ENCODE peak calls at places on chromosomes 13 and 19, in six cellular contexts. J is HFF-Myc, S is ovary, B is left ventricle myocardium inferior, O is fibroblast of mammary gland, Q is osteocyte. T is an unnamed sample.

GRCh38 chr19:13859361-13859880 is 17.5 kb upstream of the NANOS3 start:
- DNase-seq in J (no peak), S (no peak), B (no peak), O (peak), Q (no peak), T (no peak)

GRCh38 chr13:78700121-78700910 is 41.4 kb upstream of the OBI1 start:
- DNase-seq in J (no peak), S (no peak), B (no peak), O (no peak), Q (no peak), T (no peak)

GRCh38 chr13:79593611-79594275 is 112.8 kb downstream of the NDFIP2 start:
- DNase-seq in J (peak), S (no peak), B (no peak), O (peak), Q (no peak), T (no peak)

GRCh38 chr19:6273701-6274601 is 5.8 kb downstream of the MLLT1 start:
- DNase-seq in J (no peak), S (peak), B (peak), O (peak), Q (no peak), T (no peak)

GRCh38 chr19:23461120-23461519 is 65.8 kb upstream of the ZNF91 start:
- DNase-seq in J (no peak), S (no peak), B (no peak), O (no peak), Q (no peak), T (no peak)

GRCh38 chr13:34276764-34277163 is 458.8 kb downstream of the RFC3 start:
- DNase-seq in J (no peak), S (no peak), B (no peak), O (no peak), Q (no peak), T (no peak)

GRCh38 chr19:13269348-13269747 is 119.1 kb downstream of the IER2 start:
- DNase-seq in J (no peak), S (no peak), B (no peak), O (no peak), Q (no peak), T (no peak)

GRCh38 chr13:44710576-44710975 is 134.4 kb upstream of the TSC22D1 start:
- DNase-seq in J (peak), S (no peak), B (no peak), O (peak), Q (no peak), T (peak)

GRCh38 chr19:30011051-30011578 is 69.1 kb downstream of the URI1 start:
- DNase-seq in J (no peak), S (no peak), B (no peak), O (no peak), Q (no peak), T (no peak)

GRCh38 chr13:89380101-89380500 is 1708.9 kb downstream of the SLITRK5 start:
- DNase-seq in J (no peak), S (no peak), B (no peak), O (no peak), Q (no peak), T (no peak)

GRCh38 chr13:34064456-34065205 is 246.7 kb downstream of the RFC3 start:
- DNase-seq in J (no peak), S (no peak), B (no peak), O (no peak), Q (no peak), T (no peak)

GRCh38 chr13:24220086-24220703 is 59.7 kb downstream of the SPATA13 start:
- DNase-seq in J (peak), S (no peak), B (no peak), O (peak), Q (no peak), T (peak)

GRCh38 chr19:45527731-45528130 is 20.5 kb downstream of the VASP start:
- DNase-seq in J (no peak), S (peak), B (no peak), O (no peak), Q (no peak), T (no peak)

GRCh38 chr19:33698576-33699435 is 77.1 kb downstream of the CHST8 start:
- DNase-seq in J (no peak), S (no peak), B (no peak), O (no peak), Q (no peak), T (no peak)

GRCh38 chr19:16096281-16096855 is 15.3 kb upstream of the RAB8A start:
- DNase-seq in J (no peak), S (no peak), B (no peak), O (no peak), Q (no peak), T (no peak)

GRCh38 chr19:45768644-45769053 is 403 bp downstream of the SIX5 start:
- DNase-seq in J (no peak), S (peak), B (peak), O (peak), Q (no peak), T (peak)

GRCh38 chr19:13955662-13956364 is 3.5 kb downstream of the DCAF15 start:
- DNase-seq in J (no peak), S (peak), B (no peak), O (no peak), Q (no peak), T (no peak)

GRCh38 chr13:34265016-34265692 is 447.2 kb downstream of the RFC3 start:
- DNase-seq in J (no peak), S (no peak), B (no peak), O (no peak), Q (no peak), T (no peak)

GRCh38 chr13:73138276-73138950 is 79.6 kb downstream of the KLF5 start:
- DNase-seq in J (no peak), S (no peak), B (no peak), O (peak), Q (no peak), T (no peak)

GRCh38 chr13:33089311-33089710 is 73.1 kb downstream of the KL start:
- DNase-seq in J (no peak), S (no peak), B (no peak), O (no peak), Q (no peak), T (no peak)

GRCh38 chr19:30130356-30131122 is 188.5 kb downstream of the URI1 start:
- DNase-seq in J (no peak), S (no peak), B (no peak), O (no peak), Q (no peak), T (no peak)

GRCh38 chr13:84126671-84127171 is 244.4 kb upstream of the SLITRK1 start:
- DNase-seq in J (no peak), S (no peak), B (no peak), O (no peak), Q (no peak), T (peak)

GRCh38 chr13:30119476-30119875 is 187.9 kb downstream of the KATNAL1 start:
- DNase-seq in J (peak), S (no peak), B (no peak), O (peak), Q (no peak), T (peak)

GRCh38 chr19:43455321-43456113 is 9.9 kb downstream of the LYPD3 start:
- DNase-seq in J (no peak), S (no peak), B (no peak), O (no peak), Q (no peak), T (no peak)

GRCh38 chr13:24267283-24267682 is 42.1 kb upstream of the C1QTNF9 start:
- DNase-seq in J (no peak), S (no peak), B (no peak), O (peak), Q (no peak), T (peak)

GRCh38 chr13:39347926-39348901 is 254.8 kb downstream of the LHFPL6 start:
- DNase-seq in J (no peak), S (no peak), B (peak), O (no peak), Q (no peak), T (no peak)

GRCh38 chr19:13181747-13182388 is 31.7 kb downstream of the IER2 start:
- DNase-seq in J (peak), S (peak), B (peak), O (peak), Q (no peak), T (peak)

GRCh38 chr13:98869408-98870090 is 108.3 kb downstream of the DOCK9 start:
- DNase-seq in J (no peak), S (no peak), B (peak), O (peak), Q (no peak), T (no peak)

GRCh38 chr13:91922969-91923592 is 524.7 kb downstream of the GPC5 start:
- DNase-seq in J (no peak), S (no peak), B (no peak), O (no peak), Q (no peak), T (no peak)

GRCh38 chr13:44004881-44005280 is 125.2 kb downstream of the LACC1 start:
- DNase-seq in J (peak), S (no peak), B (no peak), O (peak), Q (no peak), T (no peak)

GRCh38 chr13:47277774-47278173 is 380.9 kb upstream of the HTR2A start:
- DNase-seq in J (no peak), S (no peak), B (no peak), O (peak), Q (no peak), T (no peak)

GRCh38 chr19:46387713-46388130 is 25.6 kb downstream of the CCDC8 start:
- DNase-seq in J (no peak), S (no peak), B (no peak), O (no peak), Q (no peak), T (no peak)

GRCh38 chr19:43524922-43525835 is 1.8 kb downstream of the ETHE1 start:
- DNase-seq in J (no peak), S (peak), B (peak), O (peak), Q (no peak), T (peak)

GRCh38 chr19:8085606-8086464 is 33.3 kb downstream of the CCL25 start:
- DNase-seq in J (no peak), S (no peak), B (no peak), O (no peak), Q (no peak), T (no peak)

GRCh38 chr19:28905996-28906395 is 307.0 kb downstream of the UQCRFS1 start:
- DNase-seq in J (no peak), S (no peak), B (no peak), O (peak), Q (no peak), T (no peak)

DNA sequence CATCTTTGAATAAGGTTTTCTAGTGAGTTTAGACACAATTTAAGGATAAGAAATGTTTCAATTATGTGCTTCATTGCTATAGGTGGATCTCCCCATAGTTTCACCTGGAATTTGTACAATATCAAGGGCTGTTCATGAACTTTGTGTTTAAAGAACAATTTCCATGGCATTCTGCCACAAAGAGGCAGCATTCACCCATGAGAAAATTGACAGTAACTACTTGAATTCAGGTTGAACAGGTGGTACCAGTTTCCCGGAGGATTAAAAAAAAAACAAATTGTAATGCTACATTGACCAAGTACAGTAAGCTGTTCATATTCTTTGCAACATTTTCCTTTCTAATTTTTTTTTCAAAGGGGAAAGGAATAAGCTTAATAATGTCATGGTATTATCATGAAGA is 9.1 kb downstream of the SLITRK5 start:
- DNase-seq in J (no peak), S (no peak), B (no peak), O (no peak), Q (no peak), T (no peak)
- TF ChIP-seq CTCF in J (no peak), S (no peak), B (no peak), O (no peak), Q (peak), T (no peak)

GRCh38 chr13:100594255-100594654 is 5.7 kb upstream of the GGACT start:
- DNase-seq in J (no peak), S (no peak), B (no peak), O (no peak), Q (no peak), T (no peak)

GRCh38 chr13:100597253-100597652 is 8.7 kb upstream of the GGACT start:
- DNase-seq in J (peak), S (no peak), B (no peak), O (peak), Q (no peak), T (no peak)

GRCh38 chr13:100596516-100596915 is 7.9 kb upstream of the GGACT start:
- DNase-seq in J (no peak), S (no peak), B (no peak), O (no peak), Q (no peak), T (no peak)

GRCh38 chr13:100589178-100589725 is 663 bp upstream of the GGACT start:
- DNase-seq in J (no peak), S (no peak), B (no peak), O (no peak), Q (no peak), T (no peak)

GRCh38 chr13:100594731-100595130 is 6.1 kb upstream of the GGACT start:
- DNase-seq in J (no peak), S (no peak), B (no peak), O (no peak), Q (no peak), T (peak)
- TF ChIP-seq CTCF in J (peak), S (no peak), B (no peak), O (no peak), Q (no peak), T (no peak)

DNA sequence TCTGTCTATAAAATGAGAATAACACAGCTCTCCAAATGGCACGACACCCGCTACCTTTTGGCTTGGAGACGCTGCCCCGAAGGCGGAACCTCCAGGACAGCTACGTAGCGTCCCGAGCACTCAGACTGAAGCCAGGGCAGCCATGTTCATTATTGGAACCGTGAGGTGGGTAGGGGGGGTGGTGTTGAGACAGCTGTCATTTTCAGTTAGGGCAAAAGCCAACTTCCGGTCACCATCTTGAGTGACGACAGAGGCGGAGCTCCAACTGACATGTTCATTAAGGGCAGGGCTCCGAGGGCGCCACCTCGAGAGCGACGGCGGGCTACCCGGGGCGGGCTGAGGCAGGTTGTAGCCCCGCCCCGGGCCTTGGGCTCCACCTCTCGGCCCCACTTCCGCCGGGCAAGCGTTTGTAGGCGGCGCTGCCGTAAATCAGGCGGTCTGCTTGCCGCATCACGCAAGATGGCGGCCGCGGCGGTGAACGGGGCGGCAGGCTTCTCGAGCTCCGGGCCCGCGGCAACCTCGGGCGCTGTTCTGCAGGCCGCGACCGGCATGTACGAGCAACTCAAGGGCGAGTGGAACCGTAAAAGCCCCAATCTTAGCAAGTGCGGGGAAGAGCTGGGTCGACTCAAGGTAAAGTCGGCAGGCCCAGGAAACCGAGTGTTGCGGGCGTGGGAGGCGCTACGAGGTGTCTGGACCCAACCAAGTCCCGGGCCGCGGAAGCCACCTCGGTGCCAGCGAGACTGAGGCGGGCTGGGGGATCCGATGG is at the start of gene PSMD8:
- DNase-seq in J (peak), S (peak), B (peak), O (peak), Q (peak), T (peak)
- TF ChIP-seq CTCF in J (peak), S (no peak), B (peak), O (no peak), Q (peak), T (no peak)

GRCh38 chr13:21670006-21670882 is 629 bp upstream of the FGF9 start:
- DNase-seq in J (no peak), S (peak), B (peak), O (peak), Q (no peak), T (peak)
- TF ChIP-seq CTCF in J (no peak), S (no peak), B (no peak), O (no peak), Q (peak), T (no peak)

GRCh38 chr13:109785141-109785891 is 1.1 kb downstream of the IRS2 start:
- DNase-seq in J (no peak), S (peak), B (peak), O (peak), Q (no peak), T (peak)

GRCh38 chr13:109783815-109784589 is 2.4 kb downstream of the IRS2 start:
- DNase-seq in J (no peak), S (peak), B (no peak), O (no peak), Q (no peak), T (no peak)

GRCh38 chr13:109783447-109783814 is 3.0 kb downstream of the IRS2 start:
- DNase-seq in J (no peak), S (peak), B (no peak), O (no peak), Q (no peak), T (no peak)

GRCh38 chr13:109785892-109786450 is 412 bp downstream of the IRS2 start:
- DNase-seq in J (no peak), S (no peak), B (no peak), O (no peak), Q (no peak), T (no peak)

GRCh38 chr13:109784590-109785140 is 1.7 kb downstream of the IRS2 start:
- DNase-seq in J (no peak), S (peak), B (peak), O (peak), Q (peak), T (peak)
- TF ChIP-seq CTCF in J (peak), S (peak), B (peak), O (no peak), Q (peak), T (peak)

DNA sequence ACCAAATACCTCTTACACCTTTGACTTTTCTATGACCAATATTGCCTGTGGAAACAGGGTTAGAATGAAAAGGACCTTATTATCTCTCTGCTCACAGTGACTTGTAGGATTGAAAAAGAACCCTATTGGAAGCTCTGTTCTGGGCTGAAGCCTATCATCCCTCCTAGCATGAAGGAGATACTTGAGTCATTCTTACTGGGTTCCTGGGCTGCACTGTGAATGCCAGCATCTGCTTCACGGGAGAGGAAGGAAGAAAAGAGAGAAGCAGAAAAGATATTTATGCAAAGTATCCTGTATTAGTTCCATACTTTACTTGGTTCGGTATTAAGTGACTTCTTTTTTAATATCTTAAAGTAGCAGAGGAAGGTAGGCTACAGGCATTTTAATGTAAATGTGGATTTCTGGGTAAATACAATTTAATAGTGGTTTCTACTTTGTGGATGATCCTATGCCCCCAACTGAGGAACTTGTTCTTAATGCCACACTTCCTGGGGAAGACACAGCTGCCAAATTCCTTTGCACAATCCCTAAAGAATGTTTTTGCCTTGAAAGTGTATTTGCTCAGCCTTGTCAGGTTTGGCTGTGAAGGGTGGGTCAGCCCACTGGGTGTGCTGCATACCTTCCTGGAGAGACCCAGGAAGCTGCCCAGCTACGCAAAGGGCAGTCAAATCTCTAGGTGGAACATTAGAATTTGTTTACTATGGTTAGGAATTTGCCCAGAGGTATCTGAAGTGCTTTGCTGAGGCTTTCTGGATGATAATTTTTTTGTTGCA is 13.7 kb upstream of the SCEL start:
- DNase-seq in J (no peak), S (no peak), B (no peak), O (peak), Q (no peak), T (no peak)
- TF ChIP-seq CTCF in J (no peak), S (no peak), B (no peak), O (no peak), Q (no peak), T (no peak)

GRCh38 chr13:51125495-51126226 is 14.6 kb upstream of the C13orf42 start:
- DNase-seq in J (no peak), S (no peak), B (peak), O (peak), Q (peak), T (peak)
- TF ChIP-seq CTCF in J (peak), S (no peak), B (peak), O (peak), Q (peak), T (peak)

DNA sequence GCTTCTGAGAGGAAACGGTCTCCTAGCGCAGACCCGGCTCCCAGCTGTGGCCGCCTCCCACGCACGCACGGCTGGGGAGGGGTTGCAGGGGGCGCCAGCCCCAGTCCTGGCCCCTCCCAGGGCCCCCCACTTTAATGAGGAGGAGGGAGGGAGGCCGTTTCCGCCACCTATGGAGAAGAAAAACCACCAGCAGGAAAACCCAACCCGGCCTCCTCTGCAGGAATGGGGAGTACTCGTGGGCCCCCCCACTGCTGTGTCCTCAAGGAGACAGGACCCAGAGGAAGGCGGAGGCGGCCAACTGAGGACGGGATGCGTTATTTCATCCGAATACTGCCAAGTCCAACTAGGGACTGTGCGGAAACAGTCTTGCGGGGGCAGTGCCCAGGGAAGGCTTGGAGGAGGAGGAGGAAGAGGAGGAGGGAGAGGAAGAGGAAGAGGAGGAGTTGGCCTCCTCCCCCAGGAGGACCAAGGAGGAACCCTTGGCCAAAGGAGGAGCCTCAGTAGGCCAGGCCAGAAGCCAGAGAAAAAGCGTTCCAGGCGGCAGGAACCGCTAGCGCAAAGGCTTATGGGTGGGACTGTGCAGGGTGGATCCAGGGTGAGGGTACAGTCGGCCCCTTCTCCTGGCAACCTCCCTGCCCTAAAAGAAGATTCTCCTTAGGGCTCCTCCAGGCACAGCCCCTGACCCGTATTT is 3.9 kb upstream of the SSBP4 start:
- DNase-seq in J (peak), S (peak), B (peak), O (peak), Q (no peak), T (peak)
- TF ChIP-seq CTCF in J (no peak), S (no peak), B (no peak), O (no peak), Q (no peak), T (no peak)

GRCh38 chr19:57068921-57069697 is 50.7 kb upstream of the USP29 start:
- DNase-seq in J (no peak), S (peak), B (no peak), O (no peak), Q (no peak), T (peak)
- TF ChIP-seq CTCF in J (peak), S (peak), B (peak), O (no peak), Q (no peak), T (no peak)